ENCODE peak calls at places on chromosome 19, in six cellular contexts. B is SK-N-SH, M is H1, O is K562, N is GM12878, Z is HepG2. L is an unnamed sample.

GRCh38 chr19:28228854-28229253 is 984.1 kb downstream of the UQCRFS1 start:
- DNase-seq in B (no peak), M (no peak), O (no peak), N (no peak), Z (no peak), L (no peak)

GRCh38 chr19:15354557-15355296 is 22.4 kb upstream of the BRD4 start:
- DNase-seq in N (no peak), B (no peak), O (no peak), Z (no peak), M (no peak), L (no peak)

GRCh38 chr19:3506384-3507340 is 551 bp downstream of the FZR1 start:
- DNase-seq in M (no peak), N (no peak), B (peak), O (peak), Z (no peak), L (no peak)

GRCh38 chr19:16628984-16629691 is 1.1 kb upstream of the MED26 start:
- DNase-seq in N (peak), Z (no peak), M (no peak), O (no peak), B (peak), L (no peak)

GRCh38 chr19:50365434-50366306 is at the start of gene NAPSA:
- DNase-seq in Z (no peak), M (no peak), B (no peak), N (no peak), O (no peak), L (no peak)

GRCh38 chr19:55210120-55210493 is 806 bp upstream of the PTPRH start:
- DNase-seq in M (no peak), O (no peak), B (no peak), Z (peak), N (no peak), L (peak)

GRCh38 chr19:45446295-45446694 is 21.5 kb upstream of the FOSB start:
- DNase-seq in N (no peak), M (no peak), Z (peak), B (peak), O (no peak), L (peak)

GRCh38 chr19:33388817-33389573 is 15.5 kb downstream of the CEBPG start:
- DNase-seq in N (no peak), O (no peak), B (peak), M (peak), Z (no peak), L (no peak)

GRCh38 chr19:56538761-56539263 is at the start of gene ZFP28:
- DNase-seq in O (no peak), M (peak), B (peak), Z (no peak), N (no peak), L (no peak)

GRCh38 chr19:18422530-18423191 is 3.5 kb downstream of the SSBP4 start:
- DNase-seq in O (no peak), N (no peak), M (no peak), Z (no peak), B (no peak), L (no peak)
- TF ChIP-seq MAX in O (no peak), N (no peak), M (no peak), Z (no peak), B (no peak), L (no peak)

DNA sequence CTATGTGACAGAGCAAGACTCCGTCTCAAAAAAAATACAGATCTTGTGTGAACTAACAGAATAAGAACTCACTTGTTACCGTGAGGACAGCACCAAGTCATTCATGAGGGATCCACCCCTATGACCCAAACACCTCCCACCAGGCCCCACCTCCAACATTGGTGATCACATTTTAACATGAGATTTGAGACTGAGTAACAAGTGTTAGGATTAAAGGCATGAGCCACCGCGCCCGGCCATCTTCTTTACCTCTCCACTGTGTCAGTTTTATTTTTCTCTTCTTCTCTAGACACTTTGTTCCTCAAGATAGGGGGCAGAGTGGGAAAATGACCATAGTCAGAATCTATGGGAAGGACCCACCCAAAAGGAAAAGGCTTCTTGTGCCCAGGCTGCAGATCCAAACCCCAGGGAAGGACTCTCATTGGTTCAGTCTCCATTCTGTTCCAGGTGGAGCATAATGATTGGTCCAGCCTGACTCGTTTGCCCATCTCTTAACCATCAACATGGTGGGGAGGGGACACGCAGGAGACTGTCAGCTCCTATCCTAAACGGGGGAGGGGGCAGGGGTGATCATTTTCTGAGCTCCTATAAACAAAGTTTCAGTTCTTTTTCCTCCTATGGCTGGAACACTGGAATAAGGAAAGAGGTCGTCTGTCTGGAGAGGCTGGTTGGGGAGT is 1.3 kb upstream of the CALM3 start:
- DNase-seq in M (no peak), Z (no peak), B (peak), O (no peak), N (no peak), L (no peak)
- TF ChIP-seq CHD2 in M (no peak), Z (no peak), B (no peak), O (no peak), N (no peak), L (no peak)

GRCh38 chr19:43798546-43799409 is 3.5 kb downstream of the LYPD5 start:
- DNase-seq in O (peak), N (no peak), B (peak), M (peak), Z (no peak), L (no peak)
- TF ChIP-seq MAX in O (no peak), N (no peak), B (no peak), M (peak), Z (no peak), L (peak)

GRCh38 chr19:42229263-42229854 is 9.2 kb downstream of the ZNF526 start:
- DNase-seq in M (no peak), Z (no peak), B (no peak), N (no peak), O (no peak), L (no peak)

GRCh38 chr19:42226886-42227285 is 6.8 kb downstream of the ZNF526 start:
- DNase-seq in B (no peak), Z (no peak), N (no peak), M (no peak), O (no peak), L (no peak)

GRCh38 chr19:42228640-42229039 is 8.5 kb downstream of the ZNF526 start:
- DNase-seq in Z (no peak), B (no peak), O (no peak), N (no peak), M (no peak), L (no peak)

GRCh38 chr19:42232435-42232834 is 10.0 kb downstream of the GSK3A start:
- DNase-seq in Z (no peak), N (no peak), B (no peak), O (no peak), M (no peak), L (no peak)

DNA sequence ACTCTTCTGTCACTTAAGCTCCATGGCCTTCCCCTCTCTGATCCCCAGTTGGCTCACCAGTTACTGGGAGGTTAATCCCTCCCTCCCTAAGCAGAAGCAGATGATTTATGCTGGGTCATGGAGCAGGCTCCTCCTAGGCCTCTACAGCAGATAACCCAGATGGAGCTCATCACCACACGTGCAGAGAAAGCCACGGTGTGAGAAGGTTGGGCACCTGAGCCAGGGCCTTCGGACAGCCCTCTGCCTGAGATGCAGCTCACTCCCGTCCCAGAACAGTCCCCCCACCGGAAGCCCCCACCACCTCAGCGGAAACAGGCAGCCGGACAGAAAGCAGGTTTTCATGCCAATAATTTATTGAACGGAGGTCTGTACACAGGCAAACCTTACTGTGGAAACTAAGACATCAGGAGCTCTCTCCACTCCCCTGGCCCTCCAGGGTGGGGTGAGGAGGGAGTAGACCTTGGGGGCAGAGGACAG is 9.8 kb downstream of the ZNF526 start:
- DNase-seq in N (no peak), O (no peak), Z (no peak), B (no peak), M (no peak), L (peak)
- TF ChIP-seq CHD2 in N (no peak), O (no peak), Z (no peak), B (no peak), M (no peak), L (no peak)

DNA sequence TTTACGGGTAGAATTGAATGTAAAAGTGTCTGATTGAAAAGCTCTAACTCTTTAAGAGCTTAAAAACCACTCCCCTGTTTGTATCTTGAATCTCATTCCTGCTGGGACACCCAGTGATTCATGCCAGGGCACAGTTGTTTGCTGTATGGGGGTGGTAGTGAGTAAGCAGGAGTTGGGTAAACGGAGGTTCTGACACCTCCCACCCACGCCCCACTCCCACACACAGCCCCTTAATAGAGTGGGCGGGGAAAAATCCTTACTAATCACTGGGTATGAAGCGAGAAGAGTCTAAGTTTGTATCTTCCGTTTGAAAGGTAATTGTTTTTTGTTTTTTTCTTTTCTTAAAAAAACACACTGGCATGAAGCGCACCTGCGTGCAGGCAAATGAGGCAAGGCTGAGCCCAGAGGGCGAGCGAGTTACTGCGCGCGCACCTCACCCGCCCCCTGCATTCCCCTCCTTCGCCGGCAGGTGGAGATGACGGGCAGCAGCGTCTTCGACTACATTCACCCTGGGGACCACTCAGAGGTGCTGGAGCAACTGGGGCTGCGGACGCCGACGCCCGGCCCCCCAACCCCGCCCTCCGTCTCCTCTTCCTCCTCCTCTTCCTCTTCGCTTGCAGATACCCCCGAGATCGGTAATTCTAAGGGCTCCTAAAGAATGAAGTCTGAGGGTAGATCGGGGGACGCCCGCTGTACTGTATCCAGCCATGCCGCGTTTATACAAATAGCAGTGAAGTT is 12.8 kb downstream of the TMEM160 start:
- DNase-seq in B (peak), O (peak), N (peak), M (peak), Z (peak), L (peak)
- TF ChIP-seq MAX in B (peak), O (no peak), N (no peak), M (no peak), Z (peak), L (peak)

GRCh38 chr19:7701654-7702457 is at the start of gene FCER2:
- DNase-seq in Z (peak), M (no peak), O (no peak), B (no peak), N (peak), L (no peak)
- TF ChIP-seq CHD2 in Z (no peak), M (no peak), O (no peak), B (no peak), N (peak), L (no peak)

GRCh38 chr19:48549380-48549779 is 2.6 kb upstream of the SULT2B1 start:
- DNase-seq in Z (no peak), O (no peak), B (no peak), N (no peak), M (no peak), L (no peak)

GRCh38 chr19:48554385-48555091 is 2.6 kb downstream of the SULT2B1 start:
- DNase-seq in O (no peak), M (peak), B (no peak), N (no peak), Z (peak), L (peak)

GRCh38 chr19:48553676-48554384 is 1.9 kb downstream of the SULT2B1 start:
- DNase-seq in Z (peak), M (no peak), N (no peak), B (peak), O (peak), L (peak)

GRCh38 chr19:48552406-48553322 is 692 bp downstream of the SULT2B1 start:
- DNase-seq in O (no peak), M (no peak), Z (no peak), N (no peak), B (no peak), L (no peak)

DNA sequence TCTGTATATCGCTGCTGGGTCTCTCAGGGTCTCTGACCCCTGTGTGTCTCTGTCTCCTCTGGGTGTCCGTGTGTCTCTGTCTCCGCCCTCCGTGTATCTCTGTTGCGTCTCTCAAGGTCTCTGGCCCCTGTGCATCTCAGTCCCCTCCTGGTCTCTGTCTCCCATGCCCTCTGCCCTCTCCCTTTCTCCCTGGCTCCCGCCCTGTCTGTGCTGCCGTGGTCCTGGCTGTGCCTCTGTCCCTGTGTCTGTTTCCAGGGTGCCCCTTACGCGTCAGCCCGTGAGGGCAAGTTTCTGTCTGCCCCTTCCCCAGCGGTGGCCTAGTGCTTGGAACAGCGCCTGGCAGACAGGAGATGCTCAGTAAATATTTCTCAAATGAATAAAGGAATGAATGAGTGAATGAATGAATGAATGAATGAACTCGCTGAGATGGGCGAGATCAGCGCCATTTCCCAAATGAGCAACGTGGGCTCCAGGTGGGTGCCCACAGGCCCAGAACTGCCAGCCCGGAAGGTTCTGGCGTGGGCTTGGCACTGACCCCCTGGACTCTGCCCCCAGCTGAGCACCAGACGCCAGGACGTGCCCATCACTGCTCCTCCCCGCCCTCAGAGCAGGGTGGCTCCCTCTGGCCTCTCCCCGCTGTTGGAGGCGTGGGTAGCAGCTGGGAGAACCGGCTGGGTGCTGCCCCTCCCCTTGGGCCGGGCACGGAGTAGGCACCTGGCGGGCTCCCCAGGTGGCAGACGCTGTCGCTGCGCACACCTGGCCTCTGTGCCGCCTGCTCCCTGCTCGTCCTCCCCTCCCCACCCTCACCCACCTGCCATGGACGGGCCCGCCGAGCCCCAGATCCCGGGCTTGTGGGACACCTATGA is at the start of gene SULT2B1:
- DNase-seq in O (no peak), B (peak), M (no peak), N (no peak), Z (no peak), L (peak)
- TF ChIP-seq MAX in O (no peak), B (no peak), M (no peak), N (no peak), Z (no peak), L (no peak)